ENCODE peak calls at places on chromosomes 4 and X, in four cellular contexts. E is WTC11, A is HepG2, O is K562. G is an unnamed sample.

GRCh38 chr4:8364848-8365350 is 75.6 kb downstream of the ACOX3 start:
- DNase-seq in E (no peak), A (no peak), O (no peak), G (no peak)

GRCh38 chr4:105632599-105632998 is 75.9 kb downstream of the INTS12 start:
- DNase-seq in E (no peak), A (no peak), O (no peak), G (no peak)

GRCh38 chr4:31241504-31241903 is 521.3 kb downstream of the PCDH7 start:
- DNase-seq in E (no peak), A (no peak), O (no peak), G (no peak)

GRCh38 chrX:50327235-50327634 is 122.7 kb downstream of the CCNB3 start:
- DNase-seq in E (no peak), A (no peak), O (no peak), G (no peak)

GRCh38 chr4:11700751-11701226 is 272.1 kb upstream of the HS3ST1 start:
- DNase-seq in E (no peak), A (no peak), O (no peak), G (no peak)

GRCh38 chrX:10101269-10101668 is 55.5 kb upstream of the CLCN4 start:
- DNase-seq in E (no peak), A (peak), O (no peak), G (no peak)

GRCh38 chr4:92514632-92515031 is 210.9 kb downstream of the GRID2 start:
- DNase-seq in E (no peak), A (no peak), O (no peak), G (no peak)

GRCh38 chrX:119407681-119408080 is 8.5 kb downstream of the SLC25A43 start:
- DNase-seq in E (no peak), A (no peak), O (no peak), G (no peak)

GRCh38 chr4:153610623-153611376 is 73.3 kb upstream of the TLR2 start:
- DNase-seq in E (no peak), A (no peak), O (no peak), G (no peak)

GRCh38 chr4:134935320-134935719 is 733.7 kb upstream of the PABPC4L start:
- DNase-seq in E (peak), A (no peak), O (peak), G (peak)

GRCh38 chr4:188417181-188417580 is 277.9 kb downstream of the TRIML1 start:
- DNase-seq in E (peak), A (peak), O (no peak), G (no peak)

GRCh38 chr4:120198411-120198810 is 131.8 kb upstream of the MAD2L1 start:
- DNase-seq in E (no peak), A (no peak), O (no peak), G (no peak)

GRCh38 chr4:106588906-106589305 is 220.3 kb upstream of the GIMD1 start:
- DNase-seq in E (no peak), A (no peak), O (no peak), G (no peak)

GRCh38 chr4:170887396-170887795 is 797.6 kb upstream of the AADAT start:
- DNase-seq in E (no peak), A (no peak), O (no peak), G (no peak)

GRCh38 chr4:52780206-52780605 is 29.0 kb upstream of the ERVMER34-1 start:
- DNase-seq in E (no peak), A (no peak), O (no peak), G (no peak)

GRCh38 chr4:37715889-37716402 is 29.8 kb upstream of the RELL1 start:
- DNase-seq in E (no peak), A (no peak), O (no peak), G (no peak)

GRCh38 chr4:165367040-165367439 is 11.8 kb upstream of the CPE start:
- DNase-seq in E (no peak), A (peak), O (no peak), G (no peak)

GRCh38 chr4:8340721-8341680 is 71.4 kb downstream of the HTRA3 start:
- DNase-seq in E (no peak), A (no peak), O (no peak), G (no peak)

GRCh38 chrX:65035451-65035779 is 59.2 kb upstream of the ZC4H2 start:
- DNase-seq in E (peak), A (no peak), O (peak), G (no peak)

GRCh38 chrX:154797006-154797405 is 8.3 kb downstream of the MPP1 start:
- DNase-seq in E (no peak), A (no peak), O (no peak), G (no peak)

GRCh38 chrX:39652336-39652735 is 445.4 kb downstream of the BCOR start:
- DNase-seq in E (peak), A (no peak), O (peak), G (peak)

GRCh38 chr4:71495454-71495853 is 156.6 kb downstream of the SLC4A4 start:
- DNase-seq in E (no peak), A (no peak), O (no peak), G (no peak)

GRCh38 chr4:82561745-82562552 is at the start of gene TMEM150C:
- DNase-seq in E (peak), A (no peak), O (no peak), G (peak)

GRCh38 chrX:115058276-115058675 is 40.9 kb upstream of the IL13RA2 start:
- DNase-seq in E (no peak), A (no peak), O (no peak), G (no peak)

GRCh38 chrX:114800719-114801118 is 216.7 kb downstream of the IL13RA2 start:
- DNase-seq in E (no peak), A (peak), O (peak), G (no peak)

GRCh38 chr4:7073059-7073458 is 5.2 kb upstream of the GRPEL1 start:
- DNase-seq in E (no peak), A (no peak), O (no peak), G (no peak)

GRCh38 chr4:7068279-7068842 is 497 bp upstream of the GRPEL1 start:
- DNase-seq in E (no peak), A (no peak), O (peak), G (no peak)

GRCh38 chr4:7068883-7069282 is 1.0 kb upstream of the GRPEL1 start:
- DNase-seq in E (peak), A (no peak), O (peak), G (no peak)

GRCh38 chr4:7073526-7074390 is 5.9 kb upstream of the GRPEL1 start:
- DNase-seq in E (peak), A (peak), O (peak), G (peak)

GRCh38 chr4:7070729-7071511 is 3.1 kb upstream of the GRPEL1 start:
- DNase-seq in E (peak), A (peak), O (peak), G (peak)
- TF ChIP-seq ELF4 in E (no peak), A (no peak), O (no peak), G (no peak)

DNA sequence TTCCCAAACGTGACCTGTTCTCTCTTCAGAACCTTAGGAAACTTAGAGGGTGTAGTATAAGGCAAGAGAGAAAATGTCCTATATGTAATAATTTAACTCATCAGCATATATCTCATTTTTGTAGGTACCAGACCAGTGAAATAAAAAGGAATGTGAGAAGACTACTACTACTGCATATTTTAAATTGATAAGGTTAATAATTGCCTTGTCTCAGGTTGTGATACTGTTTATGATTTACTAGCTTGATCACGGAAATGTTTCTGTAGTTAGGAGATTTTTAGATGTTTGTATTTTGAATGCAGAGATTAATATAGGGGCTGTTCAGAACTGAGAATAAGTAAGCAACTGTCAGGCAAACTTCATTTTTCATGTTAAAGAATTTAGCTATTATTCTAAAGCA is 1563.4 kb downstream of the C4orf33 start:
- DNase-seq in E (no peak), A (no peak), O (no peak), G (no peak)
- TF ChIP-seq ELF4 in E (no peak), A (no peak), O (no peak), G (no peak)

GRCh38 chr4:84530449-84530848 is 31.4 kb upstream of the NKX6-1 start:
- DNase-seq in E (no peak), A (no peak), O (no peak), G (no peak)

GRCh38 chr4:84531689-84532088 is 32.6 kb upstream of the NKX6-1 start:
- DNase-seq in E (no peak), A (no peak), O (no peak), G (no peak)

GRCh38 chr4:84530871-84531270 is 31.8 kb upstream of the NKX6-1 start:
- DNase-seq in E (no peak), A (no peak), O (no peak), G (no peak)

GRCh38 chr4:84529169-84529751 is 30.2 kb upstream of the NKX6-1 start:
- DNase-seq in E (no peak), A (peak), O (peak), G (peak)
- TF ChIP-seq ELF4 in E (no peak), A (no peak), O (no peak), G (no peak)

GRCh38 chr4:123020285-123020684 is 97.9 kb upstream of the NUDT6 start:
- DNase-seq in E (no peak), A (no peak), O (no peak), G (no peak)
- TF ChIP-seq ELF4 in E (no peak), A (no peak), O (no peak), G (no peak)